ENCODE peak calls at places on chromosomes 16 and 17, in five cellular contexts. M is activated CD4-positive, alpha-beta T cell treated with anti-CD3 and anti-CD28 coated beads for 24 hours; Y is ureter; E is Kasumi-1; I is RPMI8226. F is an unnamed sample.

GRCh38 chr16:53216798-53217197 is 162.0 kb downstream of the CHD9 start:
- DNase-seq in M (no peak), E (peak; percentile 43), Y (no peak), I (peak; percentile 11), F (no peak)

GRCh38 chr17:41973457-41973856 is 6.9 kb downstream of the CNP start:
- DNase-seq in E (no peak), I (no peak), Y (no peak), M (no peak), F (no peak)

GRCh38 chr16:4529085-4530060 is 9.2 kb downstream of the CDIP1 start:
- DNase-seq in Y (no peak), M (no peak), E (no peak), I (peak; percentile 78), F (peak; percentile 76)

GRCh38 chr16:228151-228855 is 946 bp downstream of the LUC7L start:
- DNase-seq in E (no peak), I (peak; percentile 76), Y (no peak), M (no peak), F (peak; percentile 49)

GRCh38 chr17:4958102-4958501 is 7.2 kb downstream of the ENO3 start:
- DNase-seq in I (no peak), E (no peak), M (no peak), Y (no peak), F (no peak)

GRCh38 chr16:14300631-14301149 is 229.6 kb downstream of the MRTFB start:
- DNase-seq in E (peak; percentile 34), I (peak; percentile 90), M (no peak), Y (peak; percentile 88), F (peak; percentile 82)

GRCh38 chr17:8753136-8753975 is 5.0 kb downstream of the SPDYE4 start:
- DNase-seq in Y (no peak), E (no peak), M (no peak), I (no peak), F (no peak)

GRCh38 chr17:4710693-4711634 is 532 bp downstream of the ARRB2 start:
- DNase-seq in E (peak; percentile 59), I (peak; percentile 20), Y (no peak), M (peak; percentile 31), F (peak; percentile 35)

GRCh38 chr17:44360826-44361225 is 2.8 kb downstream of the FAM171A2 start:
- DNase-seq in I (no peak), Y (no peak), M (no peak), E (no peak), F (no peak)

GRCh38 chr16:49587051-49587450 is 213.4 kb downstream of the C16orf78 start:
- DNase-seq in Y (no peak), I (no peak), E (no peak), M (no peak), F (no peak)

GRCh38 chr17:80944326-80944725 is 47.3 kb upstream of the CHMP6 start:
- DNase-seq in M (no peak), I (no peak), E (no peak), Y (no peak), F (no peak)

GRCh38 chr16:72946063-72946462 is 101.9 kb downstream of the ZFHX3 start:
- DNase-seq in M (no peak), E (no peak), Y (no peak), I (no peak), F (no peak)

GRCh38 chr16:21952040-21952792 is 945 bp upstream of the UQCRC2 start:
- DNase-seq in Y (peak; percentile 73), M (peak; percentile 65), I (peak; percentile 95), E (peak; percentile 37), F (peak; percentile 92)

GRCh38 chr17:73547790-73548189 is 96.5 kb downstream of the SDK2 start:
- DNase-seq in M (no peak), Y (no peak), I (no peak), E (no peak), F (no peak)

GRCh38 chr17:2776589-2777241 is 19.5 kb upstream of the RAP1GAP2 start:
- DNase-seq in M (no peak), E (no peak), Y (no peak), I (no peak), F (no peak)

GRCh38 chr17:35028531-35029262 is 34.8 kb downstream of the RFFL start:
- DNase-seq in E (peak; percentile 36), Y (no peak), M (no peak), I (no peak), F (no peak)

GRCh38 chr17:9291912-9292562 is 270.7 kb downstream of the NTN1 start:
- DNase-seq in Y (peak; percentile 61), M (peak; percentile 21), I (no peak), E (peak; percentile 4), F (peak; percentile 12)

GRCh38 chr16:57603110-57604024 is 25.1 kb upstream of the ADGRG1 start:
- DNase-seq in Y (no peak), I (no peak), M (no peak), E (no peak), F (no peak)

GRCh38 chr16:9901-10665 is 43.3 kb downstream of the POLR3K start:
- DNase-seq in Y (no peak), M (no peak), E (no peak), I (peak; percentile 1), F (peak; percentile 41)

GRCh38 chr16:88358033-88358481 is 24.7 kb upstream of the ZNF469 start:
- DNase-seq in E (no peak), I (no peak), Y (no peak), M (no peak), F (no peak)

GRCh38 chr17:8041980-8042379 is 3.1 kb downstream of the ALOX15B start:
- DNase-seq in E (no peak), Y (no peak), I (no peak), M (no peak), F (no peak)

GRCh38 chr16:80627108-80627507 is 86.3 kb downstream of the DYNLRB2 start:
- DNase-seq in I (no peak), M (no peak), Y (no peak), E (no peak), F (no peak)

GRCh38 chr16:27465483-27465879 is 63.5 kb downstream of the IL21R start:
- DNase-seq in E (no peak), I (no peak), Y (no peak), M (no peak), F (no peak)